ENCODE peak calls at places on chromosomes 2 and 18, in ten cellular contexts. N is stimulated activated CD8-positive, alpha-beta memory T cell treated with anti-CD3 and anti-CD28 coated beads, Interleukin-15, amount 100 ng/mL, for 24 hours; O is non-pigmented ciliary epithelial cell; A is CD8-positive, alpha-beta memory T cell; F is HepG2; L is PC-9; X is lower lobe of right lung; M is central memory CD4-positive, alpha-beta T cell; R is kidney epithelial cell; S is ELR. Y is an unnamed sample.

GRCh38 chr2:102664439-102665042 is 45.2 kb downstream of the SLC9A2 start:
- DNase-seq in F (peak), S (peak), L (peak), R (peak), N (no peak), X (no peak), M (no peak), A (no peak), O (peak), Y (no peak)

GRCh38 chr2:57210855-57211254 is 835.8 kb upstream of the VRK2 start:
- DNase-seq in F (no peak), S (no peak), R (no peak), X (no peak), N (no peak), A (no peak), O (no peak), L (no peak), M (no peak), Y (no peak)

GRCh38 chr2:106193491-106193976 is 567 bp downstream of the UXS1 start:
- DNase-seq in F (peak), S (peak), M (peak), X (peak), R (no peak), L (peak), A (peak), O (no peak), N (no peak), Y (peak)

GRCh38 chr2:38099096-38099997 is 23.4 kb upstream of the CYP1B1 start:
- DNase-seq in F (no peak), X (no peak), M (no peak), N (no peak), R (no peak), O (no peak), L (no peak), A (no peak), S (no peak), Y (no peak)

GRCh38 chr2:224893848-224894247 is 148.4 kb downstream of the DOCK10 start:
- DNase-seq in A (no peak), R (no peak), S (no peak), N (no peak), M (no peak), L (no peak), O (no peak), F (no peak), X (no peak), Y (no peak)

GRCh38 chr2:203659650-203660049 is 46.8 kb upstream of the CD28 start:
- DNase-seq in R (no peak), L (no peak), M (no peak), A (no peak), F (no peak), S (no peak), N (no peak), O (no peak), X (no peak), Y (no peak)

GRCh38 chr2:64807417-64807816 is 153.7 kb upstream of the SERTAD2 start:
- DNase-seq in M (no peak), F (no peak), N (no peak), R (peak), S (peak), A (no peak), O (peak), X (peak), L (peak), Y (no peak)

GRCh38 chr2:50957880-50958279 is 74.1 kb downstream of the NRXN1 start:
- DNase-seq in F (no peak), A (no peak), R (no peak), N (no peak), S (no peak), L (no peak), O (no peak), X (no peak), M (no peak), Y (no peak)

GRCh38 chr2:126657146-126657635 is 1.2 kb downstream of the GYPC start:
- DNase-seq in M (peak), A (peak), L (no peak), N (no peak), F (no peak), X (peak), R (peak), S (peak), O (peak), Y (peak)

GRCh38 chr2:182522428-182522896 is 95.6 kb upstream of the PDE1A start:
- DNase-seq in O (no peak), L (no peak), M (no peak), S (peak), X (no peak), F (no peak), A (no peak), N (no peak), R (peak), Y (no peak)

GRCh38 chr2:62941413-62941812 is 109.2 kb upstream of the OTX1 start:
- DNase-seq in X (no peak), S (no peak), M (no peak), L (no peak), F (no peak), A (no peak), N (no peak), O (no peak), R (no peak), Y (no peak)

GRCh38 chr18:26482567-26482966 is 65.8 kb downstream of the KCTD1 start:
- DNase-seq in R (no peak), S (peak), F (no peak), L (peak), A (no peak), M (no peak), N (no peak), O (no peak), X (no peak), Y (no peak)

GRCh38 chr2:189146553-189146952 is 33.0 kb downstream of the COL5A2 start:
- DNase-seq in S (no peak), L (no peak), X (no peak), M (no peak), N (no peak), R (no peak), A (no peak), F (no peak), O (no peak), Y (no peak)

GRCh38 chr2:129229830-129230441 is 749.5 kb upstream of the RAB6C start:
- DNase-seq in N (no peak), X (no peak), L (no peak), R (no peak), M (no peak), A (no peak), S (no peak), O (no peak), F (no peak), Y (no peak)

GRCh38 chr2:33167655-33168245 is 221.0 kb downstream of the LTBP1 start:
- DNase-seq in R (no peak), M (no peak), O (no peak), F (no peak), A (no peak), N (no peak), L (no peak), X (no peak), S (peak), Y (no peak)

GRCh38 chr18:73841661-73842060 is 306.0 kb downstream of the FBXO15 start:
- DNase-seq in R (no peak), N (no peak), S (peak), F (no peak), M (no peak), X (no peak), O (no peak), L (no peak), A (no peak), Y (no peak)

GRCh38 chr2:108194409-108195132 is 45.2 kb upstream of the SULT1C3 start:
- DNase-seq in M (no peak), L (no peak), O (no peak), A (no peak), S (peak), F (no peak), R (no peak), X (no peak), N (no peak), Y (no peak)

GRCh38 chr2:207805566-207806226 is 36.0 kb upstream of the FZD5 start:
- DNase-seq in X (no peak), R (no peak), A (no peak), M (no peak), O (no peak), S (peak), F (peak), L (peak), N (no peak), Y (no peak)